ENCODE peak calls at places on chromosome 14, in five cellular contexts. W is iPS-NIHi11; J is T-helper 1 cell; V is osteoblast; X is activated CD4-positive, alpha-beta T cell treated with anti-CD3 and anti-CD28 coated beads, Interleukin-2, amount 10 ng/mL, durations not matched to agents 7 days and 5 days. P is an unnamed sample.

GRCh38 chr14:104678346-104678745 is 11.1 kb upstream of the INF2 start:
- DNase-seq in W (no peak), J (no peak), V (peak; percentile 92), X (no peak), P (no peak)

GRCh38 chr14:102264355-102264754 is 40.6 kb downstream of the MOK start:
- DNase-seq in W (no peak), J (no peak), V (no peak), X (no peak), P (no peak)

GRCh38 chr14:73462078-73462715 is 3.9 kb upstream of the NUMB start:
- DNase-seq in W (no peak), J (no peak), V (no peak), X (no peak), P (no peak)

GRCh38 chr14:49620182-49621113 is at the start of the genes MGAT2 and RPL36AL:
- DNase-seq in W (peak; percentile 98), J (peak; percentile 91), V (peak; percentile 99), X (peak; percentile 96), P (peak; percentile 92)

GRCh38 chr14:55126089-55126488 is 3.0 kb upstream of the LGALS3 start:
- DNase-seq in W (no peak), J (no peak), V (no peak), X (no peak), P (no peak)

GRCh38 chr14:22418631-22419030 is 170.4 kb downstream of the DAD1 start:
- DNase-seq in W (no peak), J (no peak), V (no peak), X (no peak), P (no peak)

GRCh38 chr14:106844608-106845285 is 1318.4 kb downstream of the TMEM121 start:
- DNase-seq in W (no peak), J (peak; percentile 64), V (peak; percentile 49), X (peak; percentile 68), P (peak; percentile 42)

GRCh38 chr14:74290415-74290814 is 12.3 kb downstream of the ABCD4 start:
- DNase-seq in W (peak; percentile 67), J (no peak), V (peak; percentile 88), X (peak; percentile 20), P (no peak)

GRCh38 chr14:102996941-102997340 is 60.4 kb downstream of the CDC42BPB start:
- DNase-seq in W (no peak), J (no peak), V (peak; percentile 42), X (no peak), P (no peak)

GRCh38 chr14:103052407-103052806 is 4.9 kb downstream of the CDC42BPB start:
- DNase-seq in W (no peak), J (no peak), V (no peak), X (no peak), P (no peak)

GRCh38 chr14:54325766-54326165 is 71.0 kb upstream of the CDKN3 start:
- DNase-seq in W (no peak), J (no peak), V (no peak), X (no peak), P (no peak)

GRCh38 chr14:86675059-86675458 is 1145.1 kb downstream of the FLRT2 start:
- DNase-seq in W (peak; percentile 27), J (no peak), V (no peak), X (no peak), P (no peak)

GRCh38 chr14:50062438-50063039 is 53.8 kb downstream of the VCPKMT start:
- DNase-seq in W (no peak), J (peak; percentile 72), V (no peak), X (peak; percentile 94), P (peak; percentile 70)

GRCh38 chr14:63949696-63950095 is 96.9 kb downstream of the SYNE2 start:
- DNase-seq in W (no peak), J (no peak), V (no peak), X (no peak), P (no peak)

GRCh38 chr14:104472536-104473243 is 106.9 kb upstream of the C14orf180 start:
- DNase-seq in W (no peak), J (no peak), V (no peak), X (no peak), P (no peak)

GRCh38 chr14:103198429-103199140 is 75.3 kb downstream of the TNFAIP2 start:
- DNase-seq in W (no peak), J (no peak), V (no peak), X (no peak), P (no peak)

GRCh38 chr14:101721951-101722661 is 39.4 kb upstream of the PPP2R5C start:
- DNase-seq in W (peak; percentile 28), J (peak; percentile 69), V (peak; percentile 94), X (peak; percentile 82), P (peak; percentile 49)

GRCh38 chr14:76497550-76498484 is 121.9 kb downstream of the ESRRB start:
- DNase-seq in W (peak; percentile 63), J (no peak), V (no peak), X (no peak), P (no peak)

GRCh38 chr14:50871914-50872732 is at the start of gene ABHD12B:
- DNase-seq in W (peak; percentile 58), J (no peak), V (peak; percentile 86), X (no peak), P (no peak)

P was measured in activated T-helper 9 cell treated with anti-CD3 and anti-CD28 coated beads, Interleukin-2, amount 50 U/mL, for 16 hours.